ENCODE peak calls at places on chromosome 12, in seven cellular contexts. P is naive thymus-derived CD4-positive, alpha-beta T cell; U is stomach; Q is IMR-90; Z is tibial nerve; S is PC-3; W is OCI-LY7. A is an unnamed sample.
A peak's percentile ranks its signal among the peaks of the same experiment; 100 is the strongest.

GRCh38 chr12:57148469-57149308 is 1.3 kb upstream of the LRP1-AS start:
- DNase-seq in P (no peak), Z (no peak), U (peak; percentile 44), Q (peak; percentile 77), S (no peak), W (no peak), A (no peak)

GRCh38 chr12:40946612-40947194 is 241.4 kb upstream of the PDZRN4 start:
- DNase-seq in U (no peak), P (peak; percentile 16), Z (no peak), Q (peak; percentile 42), W (peak; percentile 27), S (peak; percentile 53), A (no peak)

GRCh38 chr12:107762874-107763273 is 1.9 kb upstream of the PRDM4 start:
- DNase-seq in Z (no peak), P (no peak), W (no peak), S (no peak), Q (no peak), U (no peak), A (no peak)

GRCh38 chr12:19938031-19938430 is 430.3 kb upstream of the PDE3A start:
- DNase-seq in Q (no peak), Z (no peak), U (no peak), P (no peak), W (no peak), S (no peak), A (no peak)

GRCh38 chr12:41724216-41724615 is 420.5 kb downstream of the GXYLT1 start:
- DNase-seq in S (no peak), P (no peak), U (no peak), Z (no peak), W (peak; percentile 2), Q (no peak), A (no peak)

GRCh38 chr12:29551879-29552278 is 54.4 kb upstream of the OVCH1 start:
- DNase-seq in P (no peak), Q (no peak), W (no peak), Z (no peak), U (no peak), S (no peak), A (no peak)

GRCh38 chr12:25933001-25933400 is 25.5 kb upstream of the RASSF8 start:
- DNase-seq in S (no peak), W (no peak), P (no peak), Q (no peak), Z (no peak), U (no peak), A (no peak)

GRCh38 chr12:47121146-47121545 is 41.4 kb upstream of the AMIGO2 start:
- DNase-seq in Z (no peak), P (no peak), S (peak; percentile 74), Q (peak; percentile 48), U (no peak), W (no peak), A (no peak)

GRCh38 chr12:16726879-16727278 is 120.9 kb upstream of the LMO3 start:
- DNase-seq in W (no peak), S (no peak), Q (peak; percentile 16), Z (peak; percentile 14), P (no peak), U (no peak), A (no peak)

GRCh38 chr12:100993916-100994315 is 199.3 kb downstream of the ANO4 start:
- DNase-seq in P (no peak), Z (no peak), Q (no peak), U (no peak), W (no peak), S (no peak), A (no peak)

GRCh38 chr12:51592034-51592705 is 1.1 kb downstream of the SCN8A start:
- DNase-seq in Z (no peak), U (no peak), W (no peak), S (peak; percentile 75), Q (peak; percentile 79), P (no peak), A (no peak)

GRCh38 chr12:53518381-53518780 is 11.1 kb upstream of the NPFF start:
- DNase-seq in Z (no peak), S (peak; percentile 38), P (no peak), W (no peak), Q (peak; percentile 41), U (no peak), A (no peak)

GRCh38 chr12:124923906-124924734 is 9.7 kb upstream of the UBC start:
- DNase-seq in Z (peak; percentile 3), P (no peak), Q (peak; percentile 82), S (peak; percentile 83), W (no peak), U (no peak), A (no peak)

GRCh38 chr12:118714051-118714460 is 267.3 kb upstream of the SRRM4 start:
- DNase-seq in W (peak; percentile 71), S (peak; percentile 43), Z (no peak), U (no peak), P (no peak), Q (no peak), A (no peak)

GRCh38 chr12:109764123-109764522 is 50.5 kb downstream of the FAM222A start:
- DNase-seq in P (no peak), S (no peak), Z (no peak), Q (no peak), U (peak; percentile 19), W (peak; percentile 16), A (no peak)

GRCh38 chr12:75239987-75240386 is 30.3 kb upstream of the KCNC2 start:
- DNase-seq in Q (no peak), P (no peak), Z (no peak), W (peak; percentile 7), S (no peak), U (no peak), A (no peak)

GRCh38 chr12:77493769-77494168 is 336.9 kb upstream of the NAV3 start:
- DNase-seq in W (no peak), P (no peak), U (no peak), S (no peak), Z (no peak), Q (no peak), A (no peak)

GRCh38 chr12:88726806-88727722 is 146.8 kb upstream of the KITLG start:
- DNase-seq in Q (peak; percentile 83), S (peak; percentile 76), U (no peak), W (no peak), P (no peak), Z (no peak), A (no peak)

GRCh38 chr12:72738811-72739210 is 466.6 kb downstream of the TRHDE start:
- DNase-seq in Q (no peak), P (no peak), Z (no peak), S (no peak), W (no peak), U (no peak), A (no peak)

GRCh38 chr12:14774944-14775651 is 28.2 kb downstream of the WBP11 start:
- DNase-seq in S (peak; percentile 37), Q (peak; percentile 65), U (peak; percentile 56), W (peak; percentile 49), P (peak; percentile 27), Z (no peak), A (no peak)

GRCh38 chr12:116881867-116882507 is 746 bp upstream of the HRK start:
- DNase-seq in Q (no peak), Z (no peak), P (no peak), W (peak; percentile 37), U (no peak), S (no peak), A (no peak)
- H3K4me3 ChIP-seq in Q (no peak overlapping the region), Z (no peak overlapping the region), P (no peak overlapping the region), W (peak overlapping the region; percentile 76), U (peak overlapping the region; percentile 57), S (peak overlapping the region; percentile 72), A (no peak overlapping the region)

DNA sequence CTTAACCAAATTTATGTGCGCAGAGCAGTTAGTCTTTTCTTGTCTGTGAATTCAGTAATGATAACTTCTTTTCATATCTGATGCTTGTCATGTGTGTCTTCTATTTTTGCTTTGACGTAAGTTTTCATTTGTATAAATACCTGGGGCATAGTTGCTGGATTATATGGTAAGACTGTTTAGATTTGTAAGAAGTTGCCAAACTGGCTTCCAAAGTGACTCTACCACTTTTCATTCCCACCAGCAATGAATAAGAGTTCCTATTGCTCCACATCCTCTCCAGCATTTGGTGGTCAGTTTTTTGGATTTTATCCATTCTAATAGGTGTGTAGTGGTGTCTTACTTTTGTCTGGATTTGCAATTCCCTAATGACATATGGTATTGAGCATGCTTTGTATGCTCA is 8.9 kb downstream of the ZNF268 start:
- DNase-seq in U (no peak), Z (no peak), P (no peak), Q (no peak), W (no peak), S (peak; percentile 2), A (no peak)
- H3K9me3 ChIP-seq in U (peaks cover 98% of the 10 kb centered on the region), Z (peaks cover 37% of the 10 kb centered on the region), P (peaks cover 37% of the 10 kb centered on the region), Q (peaks cover 79% of the 10 kb centered on the region), W (peaks cover 48% of the 10 kb centered on the region), S (no peaks in the 10 kb centered on the region), A (peaks cover 63% of the 10 kb centered on the region)

DNA sequence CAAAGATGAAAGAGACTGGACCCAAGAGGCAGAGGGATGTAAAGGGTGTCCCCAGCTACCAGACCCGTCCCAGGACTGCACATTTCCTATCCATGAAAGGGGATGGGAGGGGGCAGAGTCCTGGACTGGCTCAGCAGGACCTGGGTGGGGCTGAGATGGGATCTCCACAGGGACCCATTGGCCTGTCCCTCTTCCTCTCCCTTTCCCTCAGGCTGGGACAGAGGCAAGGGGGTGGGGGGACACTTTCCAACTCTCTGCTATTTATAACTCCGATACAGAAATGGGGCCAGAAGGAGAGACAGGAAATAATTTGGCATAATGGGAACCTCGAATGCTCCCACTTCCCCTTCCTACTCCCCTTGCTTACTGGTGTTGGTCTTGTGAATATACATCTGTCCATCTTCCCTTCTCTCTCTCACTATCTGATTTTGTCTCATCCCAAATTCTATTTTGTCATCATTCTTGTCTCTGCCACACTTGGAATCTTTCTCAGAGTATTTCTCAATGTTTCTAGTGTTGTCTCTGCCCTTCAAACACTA is 1.1 kb upstream of the ITGA7 start:
- DNase-seq in S (no peak), U (no peak), Z (no peak), W (no peak), Q (no peak), P (no peak), A (no peak)
- H3K4me3 ChIP-seq in S (no peak overlapping the region), U (peak overlapping the region; percentile 78), Z (no peak overlapping the region), W (peak overlapping the region; percentile 64), Q (no peak overlapping the region), P (no peak overlapping the region), A (peak overlapping the region; percentile 60)

GRCh38 chr12:24861751-24862575 is 86.9 kb downstream of the BCAT1 start:
- DNase-seq in Z (no peak), U (no peak), S (no peak), W (no peak), Q (peak; percentile 25), P (no peak), A (no peak)

GRCh38 chr12:24856541-24856940 is 92.4 kb downstream of the BCAT1 start:
- DNase-seq in Q (no peak), W (no peak), U (no peak), S (no peak), P (no peak), Z (no peak), A (no peak)

GRCh38 chr12:24854908-24855307 is 94.0 kb downstream of the BCAT1 start:
- DNase-seq in W (no peak), Z (no peak), S (no peak), Q (peak; percentile 61), P (no peak), U (no peak), A (no peak)

GRCh38 chr12:24864796-24865125 is 84.1 kb downstream of the BCAT1 start:
- DNase-seq in S (no peak), Z (no peak), W (no peak), P (no peak), U (no peak), Q (peak; percentile 60), A (no peak)

DNA sequence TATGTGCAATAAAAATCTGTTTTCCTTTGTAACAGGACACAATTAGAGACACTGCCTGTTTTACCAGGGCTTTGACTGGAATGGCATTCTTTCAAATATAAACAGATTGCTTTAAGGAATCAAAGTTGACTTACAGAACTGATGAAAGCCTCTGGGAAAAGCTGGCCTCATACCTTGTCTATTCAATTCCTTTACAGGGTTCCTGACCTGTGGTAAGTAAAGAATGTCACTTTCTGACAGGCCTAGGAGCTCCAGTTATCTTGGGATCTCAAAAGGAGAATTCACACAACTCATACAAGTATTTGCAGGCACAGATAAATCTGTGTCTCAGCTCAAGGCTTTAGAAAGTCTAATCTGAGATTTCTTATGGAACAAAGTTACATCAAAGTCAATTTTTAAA is 88.4 kb downstream of the BCAT1 start:
- DNase-seq in W (no peak), Z (no peak), S (no peak), U (no peak), P (no peak), Q (peak; percentile 38), A (no peak)
- H3K9me3 ChIP-seq in W (peaks cover 32% of the 10 kb centered on the region), Z (no peaks in the 10 kb centered on the region), S (no peaks in the 10 kb centered on the region), U (no peaks in the 10 kb centered on the region), P (no peaks in the 10 kb centered on the region), Q (no peaks in the 10 kb centered on the region), A (no peaks in the 10 kb centered on the region)

A was measured in CD8-positive, alpha-beta memory T cell.